ENCODE peak calls at places on chromosomes 11 and 22, in seven cellular contexts. Z is neural progenitor cell, G is H9, R is MM.1S, S is fibroblast of lung, U is astrocyte, V is SK-N-SH. Y is an unnamed sample. For H3K4me1, the result is how much of the 10 kb centered on the place peaks cover.

GRCh38 chr11:75277211-75277805 is 36.7 kb downstream of the TPBGL start:
- DNase-seq in Z (no peak), G (no peak), R (no peak), S (no peak), U (no peak), V (no peak), Y (no peak)

GRCh38 chr22:31044262-31044861 is 36.8 kb upstream of the SMTN start:
- DNase-seq in Z (no peak), G (peak), R (no peak), S (peak), U (peak), V (no peak), Y (no peak)

GRCh38 chr22:39253427-39254070 is 8.8 kb upstream of the PDGFB start:
- DNase-seq in Z (no peak), G (no peak), R (peak), S (peak), U (peak), V (no peak), Y (peak)

GRCh38 chr22:33737662-33738061 is 182.6 kb downstream of the LARGE1 start:
- DNase-seq in Z (no peak), G (no peak), R (no peak), S (no peak), U (no peak), V (no peak), Y (no peak)

GRCh38 chr11:13984616-13985474 is 22.3 kb downstream of the SPON1 start:
- DNase-seq in Z (no peak), G (no peak), R (no peak), S (peak), U (peak), V (peak), Y (peak)

GRCh38 chr11:21567628-21568290 is 625.1 kb upstream of the ANO5 start:
- DNase-seq in Z (no peak), G (no peak), R (no peak), S (no peak), U (no peak), V (no peak), Y (no peak)

GRCh38 chr11:82494988-82495432 is 238.7 kb downstream of the FAM181B start:
- DNase-seq in Z (peak), G (peak), R (peak), S (no peak), U (no peak), V (peak), Y (peak)

GRCh38 chr11:16795146-16795545 is 56.7 kb downstream of the C11orf58 start:
- DNase-seq in Z (no peak), G (no peak), R (no peak), S (no peak), U (no peak), V (no peak), Y (no peak)

GRCh38 chr22:24011735-24012068 is 598 bp downstream of the CABIN1 start:
- DNase-seq in Z (no peak), G (no peak), R (no peak), S (peak), U (peak), V (peak), Y (peak)

GRCh38 chr11:75276696-75277095 is 36.1 kb downstream of the TPBGL start:
- DNase-seq in Z (no peak), G (peak), R (no peak), S (no peak), U (no peak), V (no peak), Y (no peak)

GRCh38 chr11:114846040-114846791 is 167.9 kb downstream of the NXPE2 start:
- DNase-seq in Z (peak), G (peak), R (peak), S (peak), U (peak), V (peak), Y (no peak)

GRCh38 chr11:123216249-123216648 is 21.2 kb upstream of the CLMP start:
- DNase-seq in Z (no peak), G (peak), R (no peak), S (no peak), U (no peak), V (no peak), Y (no peak)

GRCh38 chr22:41305646-41306045 is 4.3 kb downstream of the ZC3H7B start:
- DNase-seq in Z (no peak), G (no peak), R (no peak), S (peak), U (peak), V (no peak), Y (peak)

GRCh38 chr11:82229346-82229745 is 504.3 kb downstream of the FAM181B start:
- DNase-seq in Z (peak), G (no peak), R (peak), S (no peak), U (no peak), V (peak), Y (peak)

GRCh38 chr11:3021125-3021524 is 29.0 kb upstream of the NAP1L4 start:
- DNase-seq in Z (peak), G (peak), R (peak), S (peak), U (no peak), V (peak), Y (peak)

GRCh38 chr11:43681543-43681942 is 1.0 kb downstream of the HSD17B12 start:
- DNase-seq in Z (no peak), G (no peak), R (no peak), S (peak), U (peak), V (no peak), Y (peak)

GRCh38 chr22:36385491-36386350 is 2.0 kb downstream of the MYH9 start:
- DNase-seq in Z (peak), G (no peak), R (peak), S (peak), U (no peak), V (no peak), Y (peak)

GRCh38 chr22:27537481-27537891 is 264.1 kb downstream of the MN1 start:
- DNase-seq in Z (no peak), G (no peak), R (no peak), S (no peak), U (no peak), V (no peak), Y (no peak)

GRCh38 chr11:45650166-45651095 is 15.0 kb downstream of the CHST1 start:
- DNase-seq in Z (peak), G (no peak), R (no peak), S (no peak), U (no peak), V (no peak), Y (no peak)

GRCh38 chr22:16819249-16819648 is 6.0 kb downstream of the XKR3 start:
- DNase-seq in Z (no peak), G (no peak), R (no peak), S (no peak), U (no peak), V (no peak), Y (no peak)

GRCh38 chr11:66607126-66607834 is 9.2 kb upstream of the RBM14 start:
- DNase-seq in Z (no peak), G (no peak), R (no peak), S (peak), U (peak), V (no peak), Y (no peak)

GRCh38 chr22:37179622-37180420 is 8.2 kb downstream of the C1QTNF6 start:
- DNase-seq in Z (no peak), G (no peak), R (no peak), S (no peak), U (no peak), V (no peak), Y (no peak)

GRCh38 chr11:91265946-91266345 is 958.7 kb upstream of the FAT3 start:
- DNase-seq in Z (no peak), G (no peak), R (no peak), S (peak), U (peak), V (no peak), Y (peak)

GRCh38 chr11:95517453-95517852 is 272.1 kb downstream of the FAM76B start:
- DNase-seq in Z (no peak), G (no peak), R (no peak), S (no peak), U (no peak), V (no peak), Y (no peak)

GRCh38 chr11:78801161-78801884 is 226.7 kb upstream of the NARS2 start:
- DNase-seq in Z (no peak), G (no peak), R (no peak), S (peak), U (peak), V (no peak), Y (peak)

GRCh38 chr11:45855308-45855707 is 8.0 kb downstream of the CRY2 start:
- DNase-seq in Z (no peak), G (no peak), R (no peak), S (no peak), U (no peak), V (no peak), Y (no peak)

GRCh38 chr11:85889676-85890579 is 34.7 kb downstream of the CCDC83 start:
- DNase-seq in Z (no peak), G (no peak), R (no peak), S (peak), U (peak), V (no peak), Y (peak)

GRCh38 chr11:46513934-46514342 is 79.9 kb downstream of the AMBRA1 start:
- DNase-seq in Z (no peak), G (no peak), R (no peak), S (peak), U (peak), V (peak), Y (no peak)

GRCh38 chr11:27028653-27029052 is 12.0 kb upstream of the BBOX1 start:
- DNase-seq in Z (no peak), G (no peak), R (no peak), S (peak), U (peak), V (no peak), Y (no peak)

GRCh38 chr11:17298302-17298701 is 21.8 kb downstream of the NUCB2 start:
- DNase-seq in Z (no peak), G (no peak), R (no peak), S (no peak), U (no peak), V (no peak), Y (no peak)

GRCh38 chr11:102708654-102709053 is 3.1 kb upstream of the MMP27 start:
- DNase-seq in Z (no peak), G (no peak), R (no peak), S (no peak), U (no peak), V (no peak), Y (no peak)

GRCh38 chr11:107840120-107840479 is 18.5 kb downstream of the SLC35F2 start:
- DNase-seq in Z (no peak), G (no peak), R (no peak), S (no peak), U (no peak), V (no peak), Y (no peak)

GRCh38 chr22:35418088-35418487 is 18.1 kb downstream of the MCM5 start:
- DNase-seq in Z (no peak), G (no peak), R (no peak), S (no peak), U (no peak), V (no peak), Y (peak)

GRCh38 chr11:95081412-95081811 is 8.2 kb upstream of the ENDOD1 start:
- DNase-seq in Z (peak), G (no peak), R (no peak), S (no peak), U (no peak), V (no peak), Y (no peak)

GRCh38 chr11:68345776-68346728 is 33.7 kb downstream of the LRP5 start:
- DNase-seq in Z (no peak), G (no peak), R (no peak), S (no peak), U (no peak), V (no peak), Y (no peak)

GRCh38 chr22:17847360-17848078 is 73.2 kb upstream of the BID start:
- DNase-seq in Z (no peak), G (no peak), R (no peak), S (peak), U (peak), V (peak), Y (no peak)
- H3K4me1 ChIP-seq in Z (under half), G (under half), R (under half), S (under half), U (under half), V (under half), Y (under half)

GRCh38 chr11:32315121-32315520 is 120.2 kb downstream of the WT1 start:
- DNase-seq in Z (no peak), G (no peak), R (no peak), S (no peak), U (no peak), V (no peak), Y (no peak)

GRCh38 chr11:32310218-32310601 is 125.1 kb downstream of the WT1 start:
- DNase-seq in Z (no peak), G (no peak), R (no peak), S (peak), U (no peak), V (no peak), Y (no peak)

GRCh38 chr11:32311351-32312077 is 123.8 kb downstream of the WT1 start:
- DNase-seq in Z (no peak), G (no peak), R (no peak), S (no peak), U (no peak), V (no peak), Y (peak)

GRCh38 chr11:32312206-32312817 is 123.0 kb downstream of the WT1 start:
- DNase-seq in Z (no peak), G (no peak), R (no peak), S (peak), U (peak), V (no peak), Y (peak)

GRCh38 chr11:32312865-32313403 is 122.4 kb downstream of the WT1 start:
- DNase-seq in Z (peak), G (peak), R (peak), S (peak), U (peak), V (peak), Y (peak)
- H2AFZ ChIP-seq in Z (no peak), G (peak), R (peak), S (no peak), U (no peak), V (peak), Y (peak)

GRCh38 chr22:43537019-43537585 is 125.3 kb downstream of the MPPED1 start:
- DNase-seq in Z (no peak), G (no peak), R (no peak), S (no peak), U (no peak), V (no peak), Y (peak)
- TF ChIP-seq CTCF in Z (no peak), G (no peak), R (no peak), S (no peak), U (no peak), V (no peak), Y (peak)

GRCh38 chr11:6594142-6594768 is 9.2 kb downstream of the RRP8 start:
- DNase-seq in Z (no peak), G (no peak), R (no peak), S (no peak), U (no peak), V (no peak), Y (no peak)
- H3K4me1 ChIP-seq in Z (under half), G (under half), R (under half), S (under half), U (under half), V (under half), Y (under half)

GRCh38 chr22:21025266-21025665 is 7.1 kb downstream of the SLC7A4 start:
- DNase-seq in Z (no peak), G (no peak), R (no peak), S (no peak), U (no peak), V (no peak), Y (no peak)
- H2AFZ ChIP-seq in Z (no peak), G (no peak), R (no peak), S (no peak), U (no peak), V (no peak), Y (no peak)

DNA sequence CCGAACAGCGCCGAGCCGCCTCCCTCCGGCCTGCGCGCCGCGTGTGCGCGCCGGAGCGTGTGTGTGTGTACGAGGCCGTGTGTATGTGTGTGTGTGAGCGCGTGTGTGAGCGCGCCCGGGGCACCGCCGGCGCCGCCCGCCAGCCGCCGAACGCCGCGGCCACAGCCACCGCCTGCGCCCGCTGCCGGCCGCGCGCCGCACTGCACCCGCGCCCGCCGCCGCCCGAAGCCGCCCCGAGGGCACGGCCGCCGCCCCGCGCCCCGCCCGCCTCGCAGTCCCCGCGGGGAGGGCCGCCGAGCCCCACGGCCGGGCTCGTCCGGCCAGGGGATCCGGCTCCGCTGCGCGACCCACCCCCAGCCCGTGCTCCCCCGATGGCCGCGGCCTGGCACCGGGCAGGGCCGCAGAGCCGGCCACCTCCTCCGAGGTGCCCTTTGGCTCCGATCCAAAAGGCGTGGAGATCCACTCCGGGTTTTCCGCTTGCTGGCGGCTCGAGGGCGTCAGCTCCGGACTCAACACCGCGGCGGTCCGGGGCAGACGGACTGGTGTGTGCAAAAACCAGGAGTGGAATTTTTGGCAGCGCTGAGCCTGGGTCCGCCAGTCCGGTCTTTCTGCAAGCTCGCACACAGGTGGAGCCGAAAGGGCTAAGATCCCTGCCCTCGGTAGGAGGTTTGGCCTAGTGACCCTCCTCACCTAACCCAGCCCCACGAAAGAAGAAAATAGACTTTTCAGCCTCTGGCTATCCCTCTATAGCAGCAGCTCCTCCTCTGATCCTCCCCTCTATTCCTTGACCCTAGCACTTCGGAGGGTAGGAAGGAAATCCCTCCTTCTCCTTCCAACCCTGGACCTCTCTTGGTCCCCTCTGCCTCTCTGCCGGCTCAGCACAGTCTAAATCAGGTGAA is at the start of gene SYT7:
- DNase-seq in Z (peak), G (peak), R (peak), S (peak), U (peak), V (peak), Y (peak)
- TF ChIP-seq CTCF in Z (peak), G (peak), R (no peak), S (no peak), U (no peak), V (peak), Y (peak)

GRCh38 chr22:26479043-26479791 is 4.4 kb downstream of the HPS4 start:
- DNase-seq in Z (no peak), G (no peak), R (no peak), S (no peak), U (no peak), V (no peak), Y (no peak)
- H3K4me1 ChIP-seq in Z (under half), G (under half), R (under half), S (under half), U (under half), V (under half), Y (under half)